ENCODE peak calls at places on chromosomes 4 and X, in five cellular contexts. O is NCI-H524; Q is fibroblast of lung; T is CD4-positive, alpha-beta memory T cell; X is GM20000. G is an unnamed sample.

GRCh38 chr4:105815701-105816100 is 79.6 kb upstream of the NPNT start:
- DNase-seq in Q (no peak), X (no peak), T (no peak), O (no peak), G (no peak)

GRCh38 chrX:21174439-21174838 is 199.8 kb upstream of the CNKSR2 start:
- DNase-seq in T (no peak), X (no peak), Q (no peak), O (no peak), G (no peak)

GRCh38 chr4:40446785-40447184 is 111.7 kb downstream of the CHRNA9 start:
- DNase-seq in Q (peak), T (no peak), X (no peak), O (no peak), G (no peak)

GRCh38 chrX:15465896-15466651 is 27.1 kb downstream of the PIR start:
- DNase-seq in Q (no peak), T (no peak), O (peak), X (no peak), G (peak)

GRCh38 chrX:72115380-72115779 is 16.3 kb downstream of the RTL5 start:
- DNase-seq in Q (no peak), T (no peak), O (peak), X (no peak), G (no peak)

GRCh38 chrX:11766487-11766886 is 8.4 kb downstream of the MSL3 start:
- DNase-seq in X (no peak), O (no peak), T (no peak), Q (no peak), G (no peak)

GRCh38 chr4:7745486-7745885 is 194.2 kb downstream of the AFAP1 start:
- DNase-seq in O (no peak), T (no peak), Q (no peak), X (no peak), G (no peak)

GRCh38 chr4:101224358-101225218 is 122.7 kb downstream of the PPP3CA start:
- DNase-seq in X (no peak), Q (no peak), O (no peak), T (no peak), G (no peak)

GRCh38 chr4:10077492-10078335 is 38.9 kb downstream of the WDR1 start:
- DNase-seq in X (no peak), Q (no peak), T (no peak), O (no peak), G (peak)

GRCh38 chr4:126458993-126459392 is 1144.2 kb downstream of the FAT4 start:
- DNase-seq in Q (peak), O (peak), X (no peak), T (no peak), G (no peak)

GRCh38 chr4:823093-823760 is 2.7 kb downstream of the CPLX1 start:
- DNase-seq in Q (no peak), O (no peak), X (no peak), T (no peak), G (no peak)

GRCh38 chr4:2858451-2859217 is 15.0 kb downstream of the ADD1 start:
- DNase-seq in O (no peak), X (no peak), Q (peak), T (no peak), G (no peak)

GRCh38 chr4:67721770-67722597 is 21.0 kb upstream of the UBA6 start:
- DNase-seq in T (no peak), Q (peak), O (no peak), X (no peak), G (peak)

GRCh38 chrX:11481035-11481434 is 184.7 kb downstream of the ARHGAP6 start:
- DNase-seq in X (no peak), Q (peak), O (no peak), T (no peak), G (no peak)

GRCh38 chrX:105876658-105877057 is 54.3 kb downstream of the NRK start:
- DNase-seq in Q (no peak), X (no peak), T (no peak), O (peak), G (no peak)

GRCh38 chrX:31609130-31609529 is 537.3 kb upstream of the FTHL17 start:
- DNase-seq in X (no peak), T (no peak), O (no peak), Q (peak), G (no peak)

GRCh38 chrX:11786862-11787261 is 28.8 kb downstream of the MSL3 start:
- DNase-seq in Q (no peak), X (no peak), O (no peak), T (no peak), G (no peak)

G was measured in WTC11.